ENCODE peak calls at places on chromosome 5, in seven cellular contexts. F, Y, C, Z, Q, K and E are unnamed samples.
A peak's percentile ranks its signal among the peaks of the same experiment; 100 is the strongest.

GRCh38 chr5:38162625-38163024 is 95.7 kb upstream of the EGFLAM start:
- DNase-seq in F (no peak), Y (no peak), C (no peak), Z (no peak), Q (no peak), K (no peak), E (no peak)

GRCh38 chr5:154721476-154722058 is 33.6 kb upstream of the LARP1 start:
- DNase-seq in F (no peak), Y (no peak), C (no peak), Z (no peak), Q (no peak), K (no peak), E (no peak)

GRCh38 chr5:133406208-133406607 is 206.1 kb downstream of the FSTL4 start:
- DNase-seq in F (no peak), Y (no peak), C (no peak), Z (no peak), Q (no peak), K (no peak), E (no peak)

GRCh38 chr5:94969174-94969573 is 315.7 kb downstream of the MCTP1 start:
- DNase-seq in F (peak; percentile 66), Y (no peak), C (no peak), Z (no peak), Q (no peak), K (no peak), E (no peak)

GRCh38 chr5:537098-537497 is 12.8 kb upstream of the SLC9A3 start:
- DNase-seq in F (no peak), Y (no peak), C (no peak), Z (no peak), Q (no peak), K (no peak), E (no peak)

GRCh38 chr5:7927466-7928375 is 58.8 kb downstream of the MTRR start:
- DNase-seq in F (peak; percentile 80), Y (peak; percentile 41), C (peak; percentile 39), Z (no peak), Q (peak; percentile 37), K (no peak), E (no peak)

GRCh38 chr5:148957591-148958202 is 105.2 kb downstream of the SH3TC2 start:
- DNase-seq in F (peak; percentile 67), Y (no peak), C (peak; percentile 50), Z (no peak), Q (peak; percentile 49), K (no peak), E (no peak)

GRCh38 chr5:110611817-110612216 is 114.7 kb downstream of the TMEM232 start:
- DNase-seq in F (no peak), Y (no peak), C (no peak), Z (no peak), Q (no peak), K (no peak), E (no peak)

GRCh38 chr5:171205375-171205774 is 103.7 kb upstream of the TLX3 start:
- DNase-seq in F (no peak), Y (no peak), C (no peak), Z (no peak), Q (no peak), K (no peak), E (no peak)

GRCh38 chr5:152097128-152097527 is 172.5 kb upstream of the GLRA1 start:
- DNase-seq in F (no peak), Y (no peak), C (no peak), Z (no peak), Q (no peak), K (no peak), E (no peak)